ENCODE peak calls at places on chromosomes 4 and X, in five cellular contexts. One of them, this sample, is unnamed.

GRCh38 chr4:4423706-4424498 is 37.0 kb downstream of the NSG1 start:
- DNase-seq in BJ: no peak
- DNase-seq in kidney: peak
- DNase-seq in OCI-LY7: no peak
- DNase-seq in hepatocyte: no peak
- DNase-seq in this sample: no peak

GRCh38 chr4:1589098-1589497 is 95.0 kb downstream of the FAM53A start:
- DNase-seq in BJ: no peak
- DNase-seq in kidney: no peak
- DNase-seq in OCI-LY7: no peak
- DNase-seq in hepatocyte: no peak
- DNase-seq in this sample: no peak

GRCh38 chr4:140643571-140644055 is 74.9 kb upstream of the UCP1 start:
- DNase-seq in BJ: no peak
- DNase-seq in kidney: no peak
- DNase-seq in OCI-LY7: no peak
- DNase-seq in hepatocyte: no peak
- DNase-seq in this sample: peak

GRCh38 chrX:13647709-13648212 is 5.2 kb upstream of the TCEANC start:
- DNase-seq in BJ: no peak
- DNase-seq in kidney: no peak
- DNase-seq in OCI-LY7: no peak
- DNase-seq in hepatocyte: peak
- DNase-seq in this sample: peak

GRCh38 chrX:135429429-135429828 is 7.7 kb downstream of the SMIM10L2A start:
- DNase-seq in BJ: no peak
- DNase-seq in kidney: no peak
- DNase-seq in OCI-LY7: no peak
- DNase-seq in hepatocyte: no peak
- DNase-seq in this sample: no peak

GRCh38 chr4:123405212-123405856 is 8.7 kb downstream of the SPRY1 start:
- DNase-seq in BJ: no peak
- DNase-seq in kidney: no peak
- DNase-seq in OCI-LY7: no peak
- DNase-seq in hepatocyte: no peak
- DNase-seq in this sample: no peak

GRCh38 chr4:14896656-14897175 is 105.6 kb upstream of the CPEB2 start:
- DNase-seq in BJ: no peak
- DNase-seq in kidney: no peak
- DNase-seq in OCI-LY7: no peak
- DNase-seq in hepatocyte: no peak
- DNase-seq in this sample: no peak

GRCh38 chrX:150759568-150760416 is 66.6 kb downstream of the MTMR1 start:
- DNase-seq in BJ: no peak
- DNase-seq in kidney: no peak
- DNase-seq in OCI-LY7: no peak
- DNase-seq in hepatocyte: no peak
- DNase-seq in this sample: no peak

GRCh38 chr4:106238819-106239420 is 77.1 kb downstream of the TBCK start:
- DNase-seq in BJ: no peak
- DNase-seq in kidney: no peak
- DNase-seq in OCI-LY7: peak
- DNase-seq in hepatocyte: peak
- DNase-seq in this sample: no peak

GRCh38 chr4:15322016-15322415 is 105.8 kb upstream of the C1QTNF7 start:
- DNase-seq in BJ: no peak
- DNase-seq in kidney: no peak
- DNase-seq in OCI-LY7: no peak
- DNase-seq in hepatocyte: no peak
- DNase-seq in this sample: no peak

GRCh38 chrX:56248492-56248891 is 16.3 kb downstream of the KLF8 start:
- DNase-seq in BJ: no peak
- DNase-seq in kidney: no peak
- DNase-seq in OCI-LY7: peak
- DNase-seq in hepatocyte: peak
- DNase-seq in this sample: no peak

GRCh38 chr4:2062168-2062807 is 3.2 kb downstream of the NAT8L start:
- DNase-seq in BJ: no peak
- DNase-seq in kidney: peak
- DNase-seq in OCI-LY7: no peak
- DNase-seq in hepatocyte: no peak
- DNase-seq in this sample: no peak

GRCh38 chr4:3304831-3305609 is 12.2 kb downstream of the RGS12 start:
- DNase-seq in BJ: no peak
- DNase-seq in kidney: peak
- DNase-seq in OCI-LY7: no peak
- DNase-seq in hepatocyte: peak
- DNase-seq in this sample: peak

GRCh38 chr4:107665001-107665400 is 55.0 kb downstream of the PAPSS1 start:
- DNase-seq in BJ: no peak
- DNase-seq in kidney: no peak
- DNase-seq in OCI-LY7: no peak
- DNase-seq in hepatocyte: no peak
- DNase-seq in this sample: no peak

GRCh38 chr4:72827968-72828367 is 241.5 kb downstream of the COX18 start:
- DNase-seq in BJ: no peak
- DNase-seq in kidney: no peak
- DNase-seq in OCI-LY7: no peak
- DNase-seq in hepatocyte: no peak
- DNase-seq in this sample: no peak

GRCh38 chr4:58275856-58276255 is 1165.7 kb upstream of the IGFBP7 start:
- DNase-seq in BJ: no peak
- DNase-seq in kidney: no peak
- DNase-seq in OCI-LY7: no peak
- DNase-seq in hepatocyte: no peak
- DNase-seq in this sample: no peak

GRCh38 chrX:40144576-40144975 is 46.8 kb upstream of the BCOR start:
- DNase-seq in BJ: no peak
- DNase-seq in kidney: no peak
- DNase-seq in OCI-LY7: no peak
- DNase-seq in hepatocyte: no peak
- DNase-seq in this sample: no peak

GRCh38 chr4:183873389-183874185 is 31.5 kb upstream of the STOX2 start:
- DNase-seq in BJ: no peak
- DNase-seq in kidney: no peak
- DNase-seq in OCI-LY7: no peak
- DNase-seq in hepatocyte: no peak
- DNase-seq in this sample: no peak

GRCh38 chr4:48341776-48342558 is 638 bp downstream of the SLAIN2 start:
- DNase-seq in BJ: no peak
- DNase-seq in kidney: peak
- DNase-seq in OCI-LY7: peak
- DNase-seq in hepatocyte: peak
- DNase-seq in this sample: peak

GRCh38 chrX:16589211-16589610 is 60.7 kb upstream of the S100G start:
- DNase-seq in BJ: no peak
- DNase-seq in kidney: no peak
- DNase-seq in OCI-LY7: no peak
- DNase-seq in hepatocyte: no peak
- DNase-seq in this sample: no peak

GRCh38 chrX:10379848-10380247 is 223.1 kb downstream of the CLCN4 start:
- DNase-seq in BJ: no peak
- DNase-seq in kidney: no peak
- DNase-seq in OCI-LY7: no peak
- DNase-seq in hepatocyte: no peak
- DNase-seq in this sample: no peak

GRCh38 chrX:134115270-134115669 is 121.7 kb upstream of the CCDC160 start:
- DNase-seq in BJ: no peak
- DNase-seq in kidney: no peak
- DNase-seq in OCI-LY7: no peak
- DNase-seq in hepatocyte: no peak
- DNase-seq in this sample: no peak

GRCh38 chrX:37686348-37686736 is 751 bp downstream of the XK start:
- DNase-seq in BJ: no peak
- DNase-seq in kidney: no peak
- DNase-seq in OCI-LY7: no peak
- DNase-seq in hepatocyte: no peak
- DNase-seq in this sample: no peak

GRCh38 chr4:123786159-123786915 is 389.7 kb downstream of the SPRY1 start:
- DNase-seq in BJ: no peak
- DNase-seq in kidney: no peak
- DNase-seq in OCI-LY7: no peak
- DNase-seq in hepatocyte: no peak
- DNase-seq in this sample: no peak

GRCh38 chr4:34279011-34279410 is 1965.3 kb downstream of the ARAP2 start:
- DNase-seq in BJ: no peak
- DNase-seq in kidney: no peak
- DNase-seq in OCI-LY7: no peak
- DNase-seq in hepatocyte: no peak
- DNase-seq in this sample: no peak

GRCh38 chr4:74056114-74056857 is 17.8 kb upstream of the CXCL3 start:
- DNase-seq in BJ: no peak
- DNase-seq in kidney: no peak
- DNase-seq in OCI-LY7: no peak
- DNase-seq in hepatocyte: no peak
- DNase-seq in this sample: no peak

GRCh38 chr4:137361756-137362470 is 170.4 kb downstream of the PCDH18 start:
- DNase-seq in BJ: no peak
- DNase-seq in kidney: no peak
- DNase-seq in OCI-LY7: no peak
- DNase-seq in hepatocyte: no peak
- DNase-seq in this sample: no peak

GRCh38 chr4:156654410-156654809 is 317.2 kb downstream of the PDGFC start:
- DNase-seq in BJ: no peak
- DNase-seq in kidney: no peak
- DNase-seq in OCI-LY7: no peak
- DNase-seq in hepatocyte: no peak
- DNase-seq in this sample: no peak

GRCh38 chrX:46959101-46959500 is 46.9 kb downstream of the JADE3 start:
- DNase-seq in BJ: no peak
- DNase-seq in kidney: no peak
- DNase-seq in OCI-LY7: no peak
- DNase-seq in hepatocyte: no peak
- DNase-seq in this sample: no peak

GRCh38 chr4:94551616-94552564 is 100.1 kb downstream of the PDLIM5 start:
- DNase-seq in BJ: no peak
- DNase-seq in kidney: no peak
- DNase-seq in OCI-LY7: no peak
- DNase-seq in hepatocyte: no peak
- DNase-seq in this sample: no peak

GRCh38 chr4:177492022-177492421 is 49.8 kb upstream of the AGA start:
- DNase-seq in BJ: no peak
- DNase-seq in kidney: no peak
- DNase-seq in OCI-LY7: no peak
- DNase-seq in hepatocyte: no peak
- DNase-seq in this sample: no peak
- TF ChIP-seq CTCF in BJ: no peak
- TF ChIP-seq CTCF in kidney: no peak
- TF ChIP-seq CTCF in OCI-LY7: no peak
- TF ChIP-seq CTCF in hepatocyte: no peak
- TF ChIP-seq CTCF in this sample: no peak

GRCh38 chr4:169807934-169808333 is 50.2 kb upstream of the HPF1 start:
- DNase-seq in BJ: no peak
- DNase-seq in kidney: no peak
- DNase-seq in OCI-LY7: no peak
- DNase-seq in hepatocyte: no peak
- DNase-seq in this sample: no peak

GRCh38 chr4:169811476-169811875 is 53.7 kb upstream of the HPF1 start:
- DNase-seq in BJ: no peak
- DNase-seq in kidney: no peak
- DNase-seq in OCI-LY7: no peak
- DNase-seq in hepatocyte: no peak
- DNase-seq in this sample: no peak

GRCh38 chr4:169815606-169816005 is 57.9 kb upstream of the HPF1 start:
- DNase-seq in BJ: no peak
- DNase-seq in kidney: no peak
- DNase-seq in OCI-LY7: no peak
- DNase-seq in hepatocyte: peak
- DNase-seq in this sample: no peak

GRCh38 chr4:169810325-169811323 is 52.9 kb upstream of the HPF1 start:
- DNase-seq in BJ: no peak
- DNase-seq in kidney: no peak
- DNase-seq in OCI-LY7: peak
- DNase-seq in hepatocyte: peak
- DNase-seq in this sample: no peak
- TF ChIP-seq CTCF in BJ: peak
- TF ChIP-seq CTCF in kidney: peak
- TF ChIP-seq CTCF in OCI-LY7: peak
- TF ChIP-seq CTCF in hepatocyte: peak
- TF ChIP-seq CTCF in this sample: peak

DNA sequence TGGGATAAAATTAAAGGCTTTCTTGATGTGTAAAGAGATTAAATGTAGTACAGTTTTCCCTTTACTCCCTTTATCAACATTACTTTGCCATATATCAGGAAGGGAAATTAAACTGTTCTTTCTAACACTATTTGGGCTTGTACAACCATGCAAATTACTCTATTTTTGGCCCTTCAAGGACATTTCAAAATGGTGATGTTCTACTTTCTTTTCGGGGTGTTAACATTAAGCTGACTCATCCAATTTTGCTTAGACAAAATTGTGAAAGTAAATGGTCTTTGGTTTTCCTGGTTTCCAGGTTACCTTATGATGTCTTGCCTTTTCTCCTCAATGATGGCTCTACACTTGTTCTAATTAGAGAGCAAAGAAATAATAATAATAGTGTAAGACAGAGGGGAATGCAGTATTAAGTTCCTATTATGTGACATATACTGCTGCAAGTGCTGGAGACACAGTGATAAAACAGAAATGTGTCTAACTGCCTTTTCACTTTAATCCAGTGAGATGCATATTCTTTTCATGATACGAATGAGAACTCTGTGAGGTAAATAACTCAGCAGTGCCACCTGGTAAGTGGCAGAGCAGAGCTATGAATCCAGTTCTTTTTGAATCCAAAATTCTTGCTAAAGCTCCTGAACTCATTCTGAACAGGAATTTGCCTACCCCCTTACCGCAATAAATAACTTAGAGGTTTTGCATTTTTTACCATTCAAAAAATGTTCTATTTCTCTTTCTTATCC is 35.7 kb upstream of the PDE5A start:
- DNase-seq in BJ: no peak
- DNase-seq in kidney: no peak
- DNase-seq in OCI-LY7: no peak
- DNase-seq in hepatocyte: no peak
- DNase-seq in this sample: no peak
- TF ChIP-seq CTCF in BJ: no peak
- TF ChIP-seq CTCF in kidney: no peak
- TF ChIP-seq CTCF in OCI-LY7: no peak
- TF ChIP-seq CTCF in hepatocyte: no peak
- TF ChIP-seq CTCF in this sample: no peak

GRCh38 chr4:188423039-188423438 is 283.8 kb downstream of the TRIML1 start:
- DNase-seq in BJ: no peak
- DNase-seq in kidney: no peak
- DNase-seq in OCI-LY7: no peak
- DNase-seq in hepatocyte: no peak
- DNase-seq in this sample: no peak

GRCh38 chr4:188414441-188414840 is 275.2 kb downstream of the TRIML1 start:
- DNase-seq in BJ: no peak
- DNase-seq in kidney: no peak
- DNase-seq in OCI-LY7: no peak
- DNase-seq in hepatocyte: no peak
- DNase-seq in this sample: no peak

GRCh38 chr4:188412499-188412898 is 273.3 kb downstream of the TRIML1 start:
- DNase-seq in BJ: no peak
- DNase-seq in kidney: no peak
- DNase-seq in OCI-LY7: no peak
- DNase-seq in hepatocyte: no peak
- DNase-seq in this sample: no peak

GRCh38 chr4:188411805-188412204 is 272.6 kb downstream of the TRIML1 start:
- DNase-seq in BJ: no peak
- DNase-seq in kidney: no peak
- DNase-seq in OCI-LY7: no peak
- DNase-seq in hepatocyte: no peak
- DNase-seq in this sample: no peak

GRCh38 chr4:188417181-188417580 is 277.9 kb downstream of the TRIML1 start:
- DNase-seq in BJ: no peak
- DNase-seq in kidney: no peak
- DNase-seq in OCI-LY7: no peak
- DNase-seq in hepatocyte: no peak
- DNase-seq in this sample: no peak
- TF ChIP-seq CTCF in BJ: no peak
- TF ChIP-seq CTCF in kidney: peak
- TF ChIP-seq CTCF in OCI-LY7: no peak
- TF ChIP-seq CTCF in hepatocyte: no peak
- TF ChIP-seq CTCF in this sample: no peak

This sample was measured in left lung.